ENCODE peak calls at places on chromosomes 11 and 22, in nine cellular contexts. J is heart left ventricle, W is NCI-H510A, S is epithelial cell of esophagus, N is lower lobe of right lung, V is left cardiac atrium, U is cardiac fibroblast, R is fibroblast of lung, P is upper lobe of right lung. Y is an unnamed sample.

GRCh38 chr11:46520971-46521745 is 72.7 kb downstream of the AMBRA1 start:
- DNase-seq in N (no peak), J (no peak), W (no peak), P (no peak), U (peak), R (peak), S (peak), V (no peak), Y (no peak)

GRCh38 chr11:6655790-6656580 is at the start of gene DCHS1:
- DNase-seq in R (no peak), S (no peak), V (peak), J (peak), P (no peak), W (no peak), U (no peak), N (no peak), Y (no peak)

GRCh38 chr11:88831303-88831890 is 234.4 kb downstream of the GRM5 start:
- DNase-seq in R (no peak), P (no peak), S (no peak), N (no peak), U (no peak), W (no peak), V (no peak), J (no peak), Y (no peak)

GRCh38 chr22:37509026-37509886 is 10.0 kb downstream of the CARD10 start:
- DNase-seq in V (peak), W (no peak), S (no peak), U (no peak), P (peak), R (no peak), N (no peak), J (no peak), Y (no peak)

GRCh38 chr11:76752321-76753175 is 30.6 kb upstream of the TSKU start:
- DNase-seq in J (peak), U (peak), R (peak), W (no peak), P (peak), V (peak), S (peak), N (peak), Y (peak)

GRCh38 chr11:5210376-5210885 is 9.9 kb upstream of the OR51V1 start:
- DNase-seq in P (no peak), R (no peak), U (no peak), W (no peak), S (no peak), J (no peak), V (no peak), N (no peak), Y (no peak)

GRCh38 chr11:108890482-108891092 is 225.7 kb downstream of the DDX10 start:
- DNase-seq in U (no peak), J (no peak), N (no peak), S (no peak), P (no peak), R (no peak), V (no peak), W (no peak), Y (no peak)

GRCh38 chr11:131511794-131512193 is 141.4 kb downstream of the NTM start:
- DNase-seq in W (no peak), R (no peak), V (no peak), N (no peak), S (peak), J (no peak), P (no peak), U (no peak), Y (no peak)

GRCh38 chr11:77303328-77303727 is 1.8 kb upstream of the GDPD4 start:
- DNase-seq in V (no peak), U (no peak), S (no peak), W (no peak), J (no peak), P (no peak), N (no peak), R (no peak), Y (no peak)

GRCh38 chr22:33864723-33865130 is 55.5 kb downstream of the LARGE1 start:
- DNase-seq in R (no peak), S (no peak), N (no peak), P (no peak), W (no peak), V (peak), U (no peak), J (peak), Y (no peak)

GRCh38 chr11:34226210-34226609 is 120.8 kb downstream of the NAT10 start:
- DNase-seq in V (no peak), N (no peak), S (no peak), W (no peak), U (no peak), J (no peak), P (no peak), R (no peak), Y (no peak)

GRCh38 chr11:64599698-64600211 is 8.7 kb downstream of the SLC22A12 start:
- DNase-seq in N (no peak), R (no peak), S (no peak), J (no peak), U (no peak), V (no peak), W (no peak), P (no peak), Y (no peak)